ENCODE peak calls at places on chromosomes 2 and 18, in four cellular contexts. S is AG04450, X is AG10803, C is heart right ventricle. L is an unnamed sample.

GRCh38 chr2:11899264-11899818 is 152.9 kb downstream of the LPIN1 start:
- DNase-seq in S (no peak), C (no peak), X (peak), L (peak)

GRCh38 chr2:235614900-235615712 is 121.3 kb downstream of the AGAP1 start:
- DNase-seq in X (peak), C (peak), S (peak), L (no peak)

GRCh38 chr2:28387082-28387960 is 5.3 kb upstream of the FOSL2 start:
- DNase-seq in C (no peak), X (no peak), S (no peak), L (no peak)

GRCh38 chr18:63648241-63648640 is 4.2 kb upstream of the SERPINB4 start:
- DNase-seq in X (peak), C (no peak), S (no peak), L (peak)

GRCh38 chr2:151830966-151831365 is 2.7 kb upstream of the ARL5A start:
- DNase-seq in X (no peak), S (no peak), C (no peak), L (no peak)

GRCh38 chr18:76281565-76281964 is 213.5 kb downstream of the ZNF516 start:
- DNase-seq in S (no peak), C (no peak), X (no peak), L (no peak)

GRCh38 chr2:168635065-168635577 is 167.3 kb upstream of the NOSTRIN start:
- DNase-seq in S (peak), X (peak), C (peak), L (no peak)

GRCh38 chr2:66839551-66840320 is 404.8 kb downstream of the MEIS1 start:
- DNase-seq in X (peak), C (no peak), S (peak), L (peak)

GRCh38 chr2:236638707-236639106 is 69.1 kb downstream of the ACKR3 start:
- DNase-seq in S (no peak), C (no peak), X (no peak), L (no peak)

GRCh38 chr18:40012931-40013609 is 1942.0 kb upstream of the PIK3C3 start:
- DNase-seq in C (no peak), X (peak), S (no peak), L (no peak)

GRCh38 chr2:239468491-239469017 is 67.7 kb upstream of the HDAC4 start:
- DNase-seq in X (no peak), C (no peak), S (no peak), L (no peak)

GRCh38 chr2:222738759-222739292 is 67.4 kb downstream of the MOGAT1 start:
- DNase-seq in X (no peak), S (no peak), C (no peak), L (no peak)

GRCh38 chr2:44934521-44934961 is 7.0 kb upstream of the SIX3 start:
- DNase-seq in S (no peak), C (no peak), X (no peak), L (no peak)

GRCh38 chr2:43139996-43140621 is 86.3 kb downstream of the ZFP36L2 start:
- DNase-seq in S (no peak), C (peak), X (peak), L (no peak)

GRCh38 chr18:48927286-48928080 is 23.3 kb downstream of the SMAD7 start:
- DNase-seq in C (no peak), X (no peak), S (no peak), L (no peak)

GRCh38 chr18:75161629-75162028 is 47.3 kb downstream of the PTGR3 start:
- DNase-seq in C (no peak), S (no peak), X (peak), L (no peak)

GRCh38 chr2:71261534-71261933 is 34.6 kb upstream of the PAIP2B start:
- DNase-seq in X (no peak), S (no peak), C (no peak), L (no peak)

GRCh38 chr2:29106980-29107388 is 8.2 kb upstream of the CLIP4 start:
- DNase-seq in C (no peak), X (peak), S (no peak), L (peak)

GRCh38 chr2:204255469-204255868 is 289.8 kb upstream of the PARD3B start:
- DNase-seq in X (no peak), S (no peak), C (no peak), L (no peak)

GRCh38 chr2:55555977-55556376 is 36.5 kb downstream of the CFAP36 start:
- DNase-seq in C (no peak), X (peak), S (no peak), L (peak)

GRCh38 chr2:72157871-72158771 is 10.5 kb upstream of the CYP26B1 start:
- DNase-seq in X (no peak), C (no peak), S (no peak), L (no peak)

GRCh38 chr2:98444436-98445166 is at the start of gene INPP4A:
- DNase-seq in S (no peak), X (peak), C (peak), L (no peak)
- TF ChIP-seq CTCF in S (no peak), X (no peak), C (no peak), L (no peak)

GRCh38 chr18:1914489-1914888 is 656.8 kb downstream of the METTL4 start:
- DNase-seq in X (no peak), S (no peak), C (no peak), L (no peak)
- TF ChIP-seq CTCF in X (peak), S (no peak), C (no peak), L (peak)

DNA sequence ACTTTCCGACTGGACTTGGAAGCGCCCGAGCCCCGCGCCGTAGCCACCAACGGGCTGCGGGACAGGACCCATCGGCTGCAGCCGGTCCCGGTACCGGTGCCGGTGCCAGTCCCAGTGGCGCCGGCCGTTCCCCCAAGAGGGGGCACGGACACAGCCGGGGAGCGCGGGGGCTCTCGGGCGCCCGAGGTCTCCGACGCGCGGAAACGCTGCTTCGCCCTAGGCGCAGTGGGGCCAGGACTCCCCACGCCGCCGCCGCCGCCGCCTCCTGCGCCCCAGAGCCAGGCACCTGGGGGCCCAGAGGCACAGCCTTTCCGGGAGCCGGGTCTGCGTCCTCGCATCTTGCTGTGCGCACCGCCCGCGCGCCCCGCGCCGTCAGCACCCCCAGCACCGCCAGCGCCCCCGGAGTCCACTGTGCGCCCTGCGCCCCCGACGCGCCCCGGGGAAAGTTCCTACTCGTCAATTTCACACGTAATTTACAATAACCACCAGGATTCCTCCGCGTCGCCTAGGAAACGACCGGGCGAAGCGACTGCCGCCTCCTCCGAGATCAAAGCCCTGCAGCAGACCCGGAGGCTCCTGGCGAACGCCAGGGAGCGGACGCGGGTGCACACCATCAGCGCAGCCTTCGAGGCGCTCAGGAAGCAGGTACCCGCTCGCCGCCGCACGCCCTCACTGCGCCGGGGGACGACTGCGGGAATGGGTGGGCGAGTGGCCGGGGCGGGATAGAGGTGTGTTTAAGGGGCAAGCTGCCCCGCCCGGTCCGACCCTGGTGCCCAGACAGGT is 713 bp downstream of the ATOH8 start:
- DNase-seq in X (peak), C (peak), S (no peak), L (no peak)
- TF ChIP-seq CTCF in X (peak), C (no peak), S (peak), L (peak)

GRCh38 chr2:230852113-230852512 is 12.6 kb upstream of the ITM2C start:
- DNase-seq in C (no peak), X (no peak), S (no peak), L (no peak)

GRCh38 chr2:230846360-230846759 is 18.4 kb upstream of the ITM2C start:
- DNase-seq in C (no peak), X (no peak), S (no peak), L (no peak)

GRCh38 chr2:230849633-230850357 is 14.9 kb upstream of the ITM2C start:
- DNase-seq in C (no peak), S (no peak), X (no peak), L (no peak)

GRCh38 chr2:230847883-230848388 is 16.8 kb upstream of the ITM2C start:
- DNase-seq in S (peak), C (peak), X (peak), L (no peak)

GRCh38 chr2:230850358-230850658 is 14.4 kb upstream of the ITM2C start:
- DNase-seq in C (no peak), S (no peak), X (no peak), L (no peak)
- TF ChIP-seq CTCF in C (peak), S (no peak), X (no peak), L (no peak)

GRCh38 chr2:16509042-16509441 is 156.6 kb downstream of the CYRIA start:
- DNase-seq in X (no peak), S (no peak), C (no peak), L (no peak)

GRCh38 chr2:16506366-16506765 is 159.3 kb downstream of the CYRIA start:
- DNase-seq in C (no peak), S (no peak), X (no peak), L (no peak)

GRCh38 chr2:16511041-16511440 is 154.6 kb downstream of the CYRIA start:
- DNase-seq in C (no peak), X (no peak), S (no peak), L (no peak)

GRCh38 chr2:16507655-16508054 is 158.0 kb downstream of the CYRIA start:
- DNase-seq in S (no peak), C (no peak), X (no peak), L (no peak)

GRCh38 chr2:16508061-16508851 is 157.4 kb downstream of the CYRIA start:
- DNase-seq in C (peak), X (peak), S (no peak), L (peak)
- TF ChIP-seq CTCF in C (peak), X (peak), S (peak), L (peak)

GRCh38 chr2:178193823-178194599 is at the start of gene OSBPL6:
- DNase-seq in C (peak), X (peak), S (no peak), L (no peak)
- TF ChIP-seq CTCF in C (peak), X (no peak), S (no peak), L (no peak)

DNA sequence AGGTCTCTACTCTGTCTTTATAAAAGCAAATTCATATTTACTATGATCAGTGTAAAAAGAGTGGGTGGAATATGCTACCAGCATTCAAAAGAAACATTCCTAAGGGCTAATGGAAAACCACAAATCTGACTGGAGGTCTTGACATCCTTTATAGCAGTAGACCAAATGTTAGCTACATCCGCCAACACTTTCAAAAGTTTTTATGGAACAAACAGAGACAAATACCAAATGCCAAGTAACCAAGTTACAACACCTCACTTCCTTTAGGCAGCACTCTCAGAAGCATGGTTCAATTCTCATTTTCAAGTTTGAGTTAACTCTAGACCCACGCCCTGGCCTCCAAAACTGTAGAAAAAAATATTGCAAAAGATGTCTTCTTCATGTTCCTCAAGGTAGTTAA is 78.3 kb upstream of the SETBP1 start:
- DNase-seq in S (no peak), C (no peak), X (peak), L (peak)
- TF ChIP-seq CTCF in S (no peak), C (no peak), X (no peak), L (no peak)

GRCh38 chr2:200422532-200423262 is 87.2 kb downstream of the KCTD18 start:
- DNase-seq in X (no peak), C (no peak), S (no peak), L (no peak)
- TF ChIP-seq CTCF in X (no peak), C (no peak), S (peak), L (peak)

DNA sequence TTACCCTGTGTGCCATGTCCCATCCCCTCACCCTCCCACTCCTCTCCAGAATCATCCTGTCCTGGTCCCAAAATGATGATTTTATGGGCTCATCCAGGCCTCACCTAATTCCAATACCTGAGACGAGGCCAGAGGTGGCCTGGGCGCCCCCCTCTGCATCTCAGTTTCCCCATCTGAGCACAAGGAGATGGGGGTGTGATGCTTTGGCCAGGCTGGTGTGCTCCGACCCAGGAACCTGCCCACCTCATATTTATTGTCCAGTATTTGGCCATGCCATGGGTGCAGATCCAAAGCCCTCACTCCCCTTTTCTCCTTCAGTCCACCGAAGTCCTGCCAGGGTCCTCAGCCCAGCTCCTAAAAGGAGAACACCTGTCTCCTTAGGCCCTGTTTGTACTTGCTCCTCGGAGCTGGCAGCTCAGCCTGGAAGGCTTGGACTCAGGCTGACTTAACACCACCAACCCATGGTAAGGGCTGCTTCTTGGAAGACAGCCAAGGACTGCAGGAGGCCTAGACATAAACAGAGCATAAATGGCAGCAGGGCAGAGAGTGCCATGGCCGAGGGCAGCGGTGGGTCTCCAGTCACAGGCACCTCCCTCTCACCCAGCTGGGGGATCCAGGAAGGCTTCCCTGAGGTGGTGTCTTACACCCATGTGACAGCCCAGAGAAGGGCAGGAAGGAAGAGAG is 3.6 kb downstream of the TEX51 start:
- DNase-seq in C (no peak), X (no peak), S (no peak), L (no peak)
- TF ChIP-seq CTCF in C (no peak), X (no peak), S (no peak), L (no peak)